ENCODE peak calls at places on chromosomes 1 and 21, in seven cellular contexts. J is thyroid gland; T is A549; N is activated gamma-delta T cell treated with Interleukin-2 at 50 U/mL for 16 hours; F is COR-L47; E is iris pigment epithelial cell; I is activated CD8-positive, alpha-beta memory T cell treated with anti-CD3 and anti-CD28 coated beads, Interleukin-2, amount 10 ng/mL, durations not matched to agents 7 days and 5 days. Z is an unnamed sample.

GRCh38 chr1:200929530-200930278 is 35.0 kb downstream of the INAVA start:
- DNase-seq in J (no peak), T (no peak), N (no peak), F (no peak), E (no peak), I (no peak), Z (peak; percentile 86)

GRCh38 chr1:12144236-12144635 is 22.6 kb upstream of the TNFRSF1B start:
- DNase-seq in J (no peak), T (no peak), N (no peak), F (no peak), E (no peak), I (no peak), Z (no peak)

GRCh38 chr1:226479432-226479831 is 69.1 kb upstream of the STUM start:
- DNase-seq in J (no peak), T (no peak), N (no peak), F (no peak), E (peak; percentile 38), I (no peak), Z (no peak)

GRCh38 chr1:85047472-85048295 is 616 bp downstream of the MCOLN3 start:
- DNase-seq in J (peak; percentile 25), T (peak; percentile 7), N (no peak), F (peak; percentile 40), E (no peak), I (no peak), Z (peak; percentile 34)

GRCh38 chr1:93178418-93178817 is 1.8 kb downstream of the TMED5 start:
- DNase-seq in J (no peak), T (no peak), N (no peak), F (no peak), E (peak; percentile 30), I (no peak), Z (no peak)

GRCh38 chr21:41948901-41949300 is 4.9 kb downstream of the C2CD2 start:
- DNase-seq in J (no peak), T (no peak), N (no peak), F (no peak), E (no peak), I (no peak), Z (no peak)

GRCh38 chr21:42161957-42162681 is 56.8 kb upstream of the ABCG1 start:
- DNase-seq in J (peak; percentile 21), T (no peak), N (no peak), F (no peak), E (peak; percentile 11), I (peak; percentile 45), Z (no peak)

GRCh38 chr1:117237701-117238413 is 27.1 kb upstream of the VTCN1 start:
- DNase-seq in J (no peak), T (no peak), N (no peak), F (no peak), E (peak; percentile 6), I (no peak), Z (peak; percentile 15)

GRCh38 chr1:51504806-51505525 is 14.1 kb downstream of the EPS15 start:
- DNase-seq in J (no peak), T (no peak), N (no peak), F (no peak), E (no peak), I (no peak), Z (no peak)

GRCh38 chr1:6158181-6158580 is 21.9 kb downstream of the CHD5 start:
- DNase-seq in J (no peak), T (no peak), N (no peak), F (no peak), E (no peak), I (no peak), Z (no peak)

Z was measured in myocyte.